ENCODE peak calls at places on chromosome 7, in six cellular contexts. P is Caki2; E is stimulated activated CD8-positive, alpha-beta memory T cell treated with anti-CD3 and anti-CD28 coated beads, Interleukin-2, amount 100 ng/mL, for 1 hour; J is kidney; K is activated CD8-positive, alpha-beta memory T cell treated with anti-CD3 and anti-CD28 coated beads, Interleukin-2, amount 50 U/mL, for 48 hours; L is NCI-H1436. U is an unnamed sample.
A peak's percentile ranks its signal among the peaks of the same experiment; 100 is the strongest.

GRCh38 chr7:24572421-24573007 is 738 bp upstream of the PALS2 start:
- DNase-seq in P (no peak), E (no peak), J (peak; percentile 84), K (peak; percentile 61), L (no peak), U (peak; percentile 80)

GRCh38 chr7:148982596-148983219 is 45.6 kb downstream of the PDIA4 start:
- DNase-seq in P (no peak), E (no peak), J (peak; percentile 44), K (no peak), L (no peak), U (peak; percentile 67)

GRCh38 chr7:154929006-154929726 is 73.8 kb downstream of the PAXIP1 start:
- DNase-seq in P (no peak), E (no peak), J (no peak), K (no peak), L (no peak), U (no peak)

GRCh38 chr7:12402365-12402725 is 1.3 kb downstream of the VWDE start:
- DNase-seq in P (no peak), E (no peak), J (no peak), K (no peak), L (no peak), U (no peak)

GRCh38 chr7:101668726-101669125 is 39.6 kb upstream of the MYL10 start:
- DNase-seq in P (no peak), E (no peak), J (no peak), K (no peak), L (no peak), U (no peak)

GRCh38 chr7:158676898-158677297 is 27.7 kb downstream of the NCAPG2 start:
- DNase-seq in P (no peak), E (no peak), J (no peak), K (no peak), L (no peak), U (no peak)

GRCh38 chr7:131878777-131879176 is 322.3 kb upstream of the PODXL start:
- DNase-seq in P (no peak), E (no peak), J (no peak), K (no peak), L (no peak), U (no peak)

GRCh38 chr7:152512711-152513110 is 76.9 kb upstream of the KMT2C start:
- DNase-seq in P (no peak), E (no peak), J (no peak), K (no peak), L (no peak), U (no peak)

GRCh38 chr7:29005829-29006228 is 47.7 kb upstream of the TRIL start:
- DNase-seq in P (no peak), E (no peak), J (no peak), K (no peak), L (no peak), U (no peak)

GRCh38 chr7:346116-346898 is 56.3 kb downstream of the FOXL3 start:
- DNase-seq in P (no peak), E (no peak), J (no peak), K (no peak), L (no peak), U (no peak)

GRCh38 chr7:73539709-73540108 is 17.6 kb upstream of the BAZ1B start:
- DNase-seq in P (no peak), E (no peak), J (no peak), K (no peak), L (no peak), U (peak; percentile 25)

GRCh38 chr7:100879685-100880261 is 4.9 kb downstream of the SRRT start:
- DNase-seq in P (no peak), E (no peak), J (no peak), K (no peak), L (no peak), U (no peak)

GRCh38 chr7:69598487-69599148 is 343 bp downstream of the AUTS2 start:
- DNase-seq in P (peak; percentile 68), E (no peak), J (peak; percentile 65), K (no peak), L (peak; percentile 51), U (peak; percentile 82)

GRCh38 chr7:158272091-158272490 is 315.5 kb downstream of the PTPRN2 start:
- DNase-seq in P (no peak), E (no peak), J (no peak), K (no peak), L (no peak), U (no peak)

GRCh38 chr7:4715385-4715770 is 33.3 kb downstream of the FOXK1 start:
- DNase-seq in P (no peak), E (no peak), J (no peak), K (no peak), L (no peak), U (peak; percentile 88)

GRCh38 chr7:107002131-107002803 is 42.2 kb upstream of the PRKAR2B start:
- DNase-seq in P (no peak), E (no peak), J (no peak), K (no peak), L (no peak), U (no peak)

GRCh38 chr7:112225006-112225405 is 18.5 kb downstream of the ZNF277 start:
- DNase-seq in P (no peak), E (no peak), J (no peak), K (no peak), L (no peak), U (no peak)

GRCh38 chr7:80044796-80045195 is 89.8 kb upstream of the GNAI1 start:
- DNase-seq in P (no peak), E (no peak), J (no peak), K (no peak), L (no peak), U (no peak)

GRCh38 chr7:4682621-4683042 is 537 bp downstream of the FOXK1 start:
- DNase-seq in P (peak; percentile 41), E (no peak), J (peak; percentile 88), K (peak; percentile 74), L (peak; percentile 33), U (peak; percentile 88)

GRCh38 chr7:39749177-39749576 is 125.8 kb downstream of the RALA start:
- DNase-seq in P (no peak), E (no peak), J (no peak), K (no peak), L (no peak), U (no peak)

GRCh38 chr7:112157072-112157471 is 49.1 kb downstream of the DOCK4 start:
- DNase-seq in P (no peak), E (no peak), J (no peak), K (no peak), L (no peak), U (no peak)

GRCh38 chr7:115297651-115298050 is 375.8 kb downstream of the MDFIC start:
- DNase-seq in P (peak; percentile 67), E (no peak), J (peak; percentile 47), K (no peak), L (no peak), U (no peak)

GRCh38 chr7:89738549-89738948 is 415.7 kb upstream of the STEAP1 start:
- DNase-seq in P (no peak), E (no peak), J (no peak), K (no peak), L (no peak), U (no peak)

GRCh38 chr7:141393056-141393455 is 158.2 kb upstream of the AGK start:
- DNase-seq in P (no peak), E (no peak), J (no peak), K (no peak), L (no peak), U (no peak)

GRCh38 chr7:115340828-115341227 is 418.9 kb downstream of the MDFIC start:
- DNase-seq in P (peak; percentile 27), E (no peak), J (no peak), K (no peak), L (no peak), U (no peak)

GRCh38 chr7:121605297-121605640 is 209.2 kb upstream of the FAM3C start:
- DNase-seq in P (no peak), E (no peak), J (no peak), K (no peak), L (peak; percentile 38), U (no peak)

GRCh38 chr7:157433628-157434027 is 96.8 kb downstream of the DNAJB6 start:
- DNase-seq in P (no peak), E (no peak), J (peak; percentile 35), K (no peak), L (no peak), U (peak; percentile 37)

GRCh38 chr7:15446280-15446679 is 115.5 kb downstream of the AGMO start:
- DNase-seq in P (no peak), E (no peak), J (no peak), K (no peak), L (no peak), U (no peak)

GRCh38 chr7:45990276-45990675 is 69.2 kb upstream of the IGFBP3 start:
- DNase-seq in P (no peak), E (no peak), J (no peak), K (no peak), L (no peak), U (no peak)

GRCh38 chr7:17758008-17758407 is 182.3 kb downstream of the SNX13 start:
- DNase-seq in P (no peak), E (no peak), J (no peak), K (no peak), L (no peak), U (no peak)

GRCh38 chr7:20514364-20514763 is 101.1 kb upstream of the ABCB5 start:
- DNase-seq in P (peak; percentile 84), E (no peak), J (peak; percentile 68), K (no peak), L (peak; percentile 91), U (no peak)

GRCh38 chr7:2116086-2116810 is 116.5 kb downstream of the MAD1L1 start:
- DNase-seq in P (no peak), E (no peak), J (no peak), K (no peak), L (no peak), U (no peak)

GRCh38 chr7:112654322-112655216 is 135.6 kb downstream of the TMEM168 start:
- DNase-seq in P (no peak), E (no peak), J (no peak), K (no peak), L (no peak), U (no peak)